ENCODE peak calls at places on chromosomes 6 and 20, in seven cellular contexts. M is activated T-helper 1 cell treated with Interleukin-2 at 50 U/mL for 16 hours, S is caudate nucleus, C is amniotic stem cell, F is amygdala, N is hippocampal formation, J is prostate gland. Z is an unnamed sample.
A peak's percentile ranks its signal among the peaks of the same experiment; 100 is the strongest.

GRCh38 chr6:49826743-49827406 is 39.5 kb downstream of the CRISP1 start:
- DNase-seq in M (no peak), S (no peak), C (no peak), F (no peak), N (no peak), J (no peak), Z (no peak)

GRCh38 chr20:1335961-1336698 is 7.2 kb upstream of the SDCBP2 start:
- DNase-seq in M (no peak), S (no peak), C (no peak), F (no peak), N (no peak), J (no peak), Z (no peak)

GRCh38 chr6:72930733-72931132 is 294.6 kb downstream of the KHDC1L start:
- DNase-seq in M (no peak), S (no peak), C (no peak), F (no peak), N (no peak), J (no peak), Z (no peak)

GRCh38 chr20:25534845-25535244 is 50.5 kb downstream of the NINL start:
- DNase-seq in M (no peak), S (no peak), C (no peak), F (no peak), N (no peak), J (no peak), Z (no peak)

GRCh38 chr20:61959301-61959700 is 106.4 kb downstream of the TAF4 start:
- DNase-seq in M (no peak), S (no peak), C (no peak), F (no peak), N (no peak), J (no peak), Z (no peak)

GRCh38 chr6:74408844-74409243 is 712.8 kb downstream of the CD109 start:
- DNase-seq in M (no peak), S (no peak), C (no peak), F (no peak), N (no peak), J (no peak), Z (no peak)

GRCh38 chr6:3825331-3825831 is 23.8 kb upstream of the FAM50B start:
- DNase-seq in M (no peak), S (peak; percentile 58), C (no peak), F (peak; percentile 44), N (peak; percentile 47), J (peak; percentile 65), Z (peak; percentile 38)

GRCh38 chr6:112571886-112572285 is 224.8 kb downstream of the RFPL4B start:
- DNase-seq in M (no peak), S (no peak), C (no peak), F (no peak), N (no peak), J (no peak), Z (no peak)

GRCh38 chr6:41061196-41061726 is 8.3 kb downstream of the APOBEC2 start:
- DNase-seq in M (no peak), S (no peak), C (no peak), F (no peak), N (no peak), J (no peak), Z (no peak)

GRCh38 chr20:3227511-3227910 is 11.5 kb downstream of the SLC4A11 start:
- DNase-seq in M (no peak), S (no peak), C (no peak), F (no peak), N (no peak), J (no peak), Z (no peak)

GRCh38 chr20:38805958-38806854 is 709 bp downstream of the PPP1R16B start:
- DNase-seq in M (peak; percentile 27), S (no peak), C (no peak), F (no peak), N (peak; percentile 31), J (no peak), Z (no peak)

GRCh38 chr6:24949020-24949569 is 13.3 kb upstream of the RIPOR2 start:
- DNase-seq in M (peak; percentile 55), S (no peak), C (no peak), F (no peak), N (no peak), J (no peak), Z (no peak)

GRCh38 chr6:125747589-125748533 is 1.6 kb upstream of the HEY2 start:
- DNase-seq in M (no peak), S (no peak), C (no peak), F (peak; percentile 13), N (peak; percentile 66), J (peak; percentile 22), Z (no peak)

GRCh38 chr6:106972500-106972899 is 2.0 kb downstream of the CD24 start:
- DNase-seq in M (no peak), S (no peak), C (no peak), F (no peak), N (no peak), J (no peak), Z (no peak)

GRCh38 chr20:19327401-19327800 is 115.0 kb downstream of the SLC24A3 start:
- DNase-seq in M (no peak), S (no peak), C (no peak), F (no peak), N (no peak), J (no peak), Z (no peak)

GRCh38 chr6:12801141-12801540 is 84.6 kb downstream of the PHACTR1 start:
- DNase-seq in M (no peak), S (no peak), C (no peak), F (no peak), N (no peak), J (no peak), Z (no peak)

GRCh38 chr6:150567823-150568383 is 31.8 kb upstream of the PLEKHG1 start:
- DNase-seq in M (no peak), S (no peak), C (no peak), F (no peak), N (no peak), J (no peak), Z (peak; percentile 5)

GRCh38 chr6:133631421-133631820 is 257.5 kb upstream of the TCF21 start:
- DNase-seq in M (no peak), S (no peak), C (no peak), F (no peak), N (no peak), J (no peak), Z (no peak)

GRCh38 chr6:53803081-53803860 is 8.5 kb downstream of the LRRC1 start:
- DNase-seq in M (no peak), S (no peak), C (no peak), F (no peak), N (no peak), J (no peak), Z (no peak)

GRCh38 chr6:80938131-80938530 is 814.4 kb downstream of the TENT5A start:
- DNase-seq in M (no peak), S (no peak), C (no peak), F (no peak), N (no peak), J (no peak), Z (no peak)

GRCh38 chr20:48681201-48681881 is 146.5 kb downstream of the PREX1 start:
- DNase-seq in M (no peak), S (no peak), C (no peak), F (no peak), N (no peak), J (no peak), Z (no peak)

GRCh38 chr6:43014434-43014909 is 423 bp downstream of the KLHDC3 start:
- DNase-seq in M (no peak), S (no peak), C (no peak), F (no peak), N (no peak), J (no peak), Z (peak; percentile 31)

GRCh38 chr6:87706187-87706966 is 4.3 kb upstream of the AKIRIN2 start:
- DNase-seq in M (no peak), S (no peak), C (peak; percentile 13), F (no peak), N (no peak), J (no peak), Z (no peak)